ENCODE peak calls at places on chromosomes 5 and 9, in eight cellular contexts. N, S, Q, V, X, U, C and E are unnamed samples.

GRCh38 chr5:139064613-139065012 is 133.6 kb downstream of the SIL1 start:
- DNase-seq in Q (no peak), C (peak; percentile 76), V (no peak), S (no peak), U (no peak), N (no peak), X (no peak), E (peak; percentile 46)

GRCh38 chr5:83549681-83550080 is 78.1 kb downstream of the VCAN start:
- DNase-seq in N (no peak), S (no peak), V (no peak), Q (peak; percentile 38), U (no peak), C (no peak), X (no peak), E (no peak)

GRCh38 chr5:669111-669841 is 23.9 kb downstream of the TPPP start:
- DNase-seq in S (peak; percentile 68), C (no peak), U (no peak), Q (no peak), V (peak; percentile 74), N (no peak), X (no peak), E (peak; percentile 50)

GRCh38 chr9:89486681-89487080 is 11.2 kb downstream of the SEMA4D start:
- DNase-seq in V (no peak), S (no peak), N (no peak), C (no peak), Q (no peak), U (no peak), X (no peak), E (no peak)

GRCh38 chr9:109118802-109119438 is 827 bp downstream of the TMEM245 start:
- DNase-seq in X (no peak), S (peak; percentile 67), N (no peak), C (peak; percentile 32), Q (peak; percentile 16), V (peak; percentile 84), U (no peak), E (no peak)

GRCh38 chr5:126513703-126514102 is 81.3 kb downstream of the ALDH7A1 start:
- DNase-seq in U (no peak), X (no peak), Q (peak; percentile 12), N (no peak), C (no peak), S (no peak), V (no peak), E (no peak)

GRCh38 chr5:146520731-146521130 is 4.7 kb upstream of the GPR151 start:
- DNase-seq in U (no peak), X (no peak), C (peak; percentile 35), Q (no peak), S (no peak), N (no peak), V (no peak), E (no peak)

GRCh38 chr9:15306068-15306756 is 804 bp downstream of the TTC39B start:
- DNase-seq in N (no peak), S (peak; percentile 51), Q (peak; percentile 63), C (peak; percentile 51), U (peak; percentile 83), V (peak; percentile 90), X (peak; percentile 67), E (peak; percentile 83)

GRCh38 chr5:141969783-141970741 is 1.2 kb downstream of the RNF14 start:
- DNase-seq in V (no peak), C (peak; percentile 16), S (no peak), Q (no peak), N (no peak), U (no peak), X (no peak), E (no peak)

GRCh38 chr9:136484153-136485048 is 1.6 kb upstream of the SEC16A start:
- DNase-seq in U (peak; percentile 68), C (peak; percentile 69), X (peak; percentile 53), S (peak; percentile 21), V (peak; percentile 90), N (no peak), Q (no peak), E (peak; percentile 76)

GRCh38 chr9:110240198-110240597 is 16.1 kb downstream of the TXN start:
- DNase-seq in Q (no peak), U (no peak), N (no peak), V (no peak), C (no peak), X (no peak), S (no peak), E (no peak)

GRCh38 chr9:136019681-136020060 is 58.5 kb upstream of the UBAC1 start:
- DNase-seq in U (no peak), C (no peak), S (no peak), Q (no peak), V (no peak), X (peak; percentile 10), N (no peak), E (no peak)

GRCh38 chr9:70470050-70471015 is 55.9 kb upstream of the KLF9 start:
- DNase-seq in N (no peak), Q (no peak), S (no peak), V (no peak), U (peak; percentile 75), C (no peak), X (no peak), E (peak; percentile 73)

GRCh38 chr5:73902327-73903051 is 276.5 kb downstream of the ARHGEF28 start:
- DNase-seq in X (no peak), N (peak; percentile 25), S (peak; percentile 65), Q (peak; percentile 80), V (no peak), C (peak; percentile 68), U (no peak), E (no peak)

GRCh38 chr5:143217065-143217803 is 186.3 kb downstream of the NR3C1 start:
- DNase-seq in N (no peak), V (no peak), U (no peak), S (peak; percentile 20), C (no peak), Q (peak; percentile 42), X (no peak), E (no peak)

GRCh38 chr9:113513111-113513510 is 49.6 kb downstream of the RGS3 start:
- DNase-seq in N (no peak), C (no peak), Q (no peak), X (no peak), S (no peak), V (no peak), U (no peak), E (no peak)

GRCh38 chr9:136577941-136578619 is 32.2 kb upstream of the NOTCH1 start:
- DNase-seq in X (no peak), C (no peak), V (peak; percentile 62), U (no peak), S (no peak), Q (no peak), N (no peak), E (no peak)

GRCh38 chr5:173527671-173528070 is 88.8 kb downstream of the BOD1 start:
- DNase-seq in U (no peak), S (no peak), N (no peak), Q (no peak), V (no peak), C (no peak), X (no peak), E (no peak)

GRCh38 chr5:93649234-93649900 is 66.3 kb downstream of the NR2F1 start:
- DNase-seq in N (no peak), X (no peak), Q (no peak), S (no peak), V (no peak), C (no peak), U (no peak), E (no peak)

GRCh38 chr5:1120236-1120999 is 8.6 kb upstream of the SLC12A7 start:
- DNase-seq in U (no peak), N (no peak), X (no peak), C (no peak), Q (no peak), V (no peak), S (no peak), E (no peak)

GRCh38 chr5:53694520-53695022 is 134.1 kb downstream of the NDUFS4 start:
- DNase-seq in X (no peak), S (no peak), U (no peak), N (no peak), C (no peak), Q (no peak), V (no peak), E (no peak)

GRCh38 chr5:53691014-53691413 is 130.6 kb downstream of the NDUFS4 start:
- DNase-seq in S (no peak), U (no peak), Q (no peak), N (no peak), X (no peak), C (no peak), V (no peak), E (no peak)
- H3K9me3 ChIP-seq in S (peaks cover 10% of the 10 kb centered on the region), U (peaks cover 48% of the 10 kb centered on the region), Q (no peaks in the 10 kb centered on the region), N (peaks cover 3% of the 10 kb centered on the region), X (no peaks in the 10 kb centered on the region), C (peaks cover 5% of the 10 kb centered on the region), V (peaks cover 13% of the 10 kb centered on the region), E (peaks cover 70% of the 10 kb centered on the region)

GRCh38 chr5:3389471-3390026 is 206.1 kb upstream of the IRX1 start:
- DNase-seq in U (no peak), V (no peak), N (no peak), X (no peak), C (no peak), Q (no peak), S (peak; percentile 34), E (no peak)

GRCh38 chr5:3386676-3387075 is 209.0 kb upstream of the IRX1 start:
- DNase-seq in V (no peak), U (no peak), C (no peak), S (no peak), X (no peak), Q (no peak), N (no peak), E (no peak)

GRCh38 chr5:3382782-3383181 is 212.8 kb upstream of the IRX1 start:
- DNase-seq in U (no peak), S (no peak), Q (no peak), C (no peak), N (no peak), X (no peak), V (no peak), E (no peak)

GRCh38 chr5:3384531-3384930 is 211.1 kb upstream of the IRX1 start:
- DNase-seq in X (no peak), N (no peak), U (no peak), C (no peak), Q (no peak), V (no peak), S (no peak), E (no peak)

GRCh38 chr5:3385874-3386536 is 209.6 kb upstream of the IRX1 start:
- DNase-seq in N (no peak), V (no peak), S (no peak), Q (no peak), U (no peak), C (no peak), X (no peak), E (no peak)
- H3K9me3 ChIP-seq in N (no peaks in the 10 kb centered on the region), V (no peaks in the 10 kb centered on the region), S (no peaks in the 10 kb centered on the region), Q (no peaks in the 10 kb centered on the region), U (peaks cover 16% of the 10 kb centered on the region), C (no peaks in the 10 kb centered on the region), X (no peaks in the 10 kb centered on the region), E (no peaks in the 10 kb centered on the region)

DNA sequence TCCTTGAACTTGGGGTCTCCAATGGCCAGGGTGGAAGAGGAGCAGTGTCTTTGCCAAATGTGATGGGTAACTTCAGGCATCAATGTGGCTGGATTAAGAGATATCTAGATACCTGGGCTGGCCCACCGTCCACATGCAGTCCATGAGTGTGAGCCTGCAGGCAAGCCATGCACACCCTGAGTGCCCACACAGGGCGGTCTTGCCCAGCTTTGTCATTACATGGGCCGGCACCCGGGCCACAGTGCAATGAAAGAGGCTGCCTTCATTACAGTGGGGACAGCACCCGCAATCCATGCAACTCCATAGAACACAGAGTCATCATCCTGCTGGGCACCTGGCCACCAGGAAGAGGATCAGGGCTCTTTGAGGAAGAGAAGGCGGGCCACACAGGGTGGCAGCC is 263.8 kb upstream of the IRX1 start:
- DNase-seq in S (no peak), C (no peak), U (no peak), X (no peak), N (no peak), Q (no peak), V (no peak), E (no peak)
- H3K9me3 ChIP-seq in S (no peaks in the 10 kb centered on the region), C (peaks cover 4% of the 10 kb centered on the region), U (peaks cover 27% of the 10 kb centered on the region), X (no peaks in the 10 kb centered on the region), N (no peaks in the 10 kb centered on the region), Q (peaks cover under 1% of the 10 kb centered on the region), V (no peaks in the 10 kb centered on the region), E (no peaks in the 10 kb centered on the region)

GRCh38 chr5:3221432-3221831 is 374.2 kb upstream of the IRX1 start:
- DNase-seq in N (no peak), X (no peak), C (no peak), U (no peak), S (no peak), V (no peak), Q (no peak), E (peak; percentile 5)
- H3K9me3 ChIP-seq in N (no peaks in the 10 kb centered on the region), X (no peaks in the 10 kb centered on the region), C (no peaks in the 10 kb centered on the region), U (peaks cover 8% of the 10 kb centered on the region), S (no peaks in the 10 kb centered on the region), V (no peaks in the 10 kb centered on the region), Q (no peaks in the 10 kb centered on the region), E (peaks cover 5% of the 10 kb centered on the region)